ENCODE peak calls at places on chromosomes 4 and X, in nine cellular contexts. I is PC-3, U is MM.1S, A is mammary epithelial cell, X is neural progenitor cell, E is GM23248, S is H9, L is neuronal stem cell, B is endodermal cell. J is an unnamed sample.

GRCh38 chrX:122076241-122076640 is 1028.8 kb downstream of the GLUD2 start:
- DNase-seq in I (no peak), U (no peak), A (no peak), X (no peak), E (no peak), S (no peak), L (no peak), B (no peak), J (no peak)

GRCh38 chr4:113645771-113646455 is 115.6 kb downstream of the CAMK2D start:
- DNase-seq in I (peak; percentile 89), U (no peak), A (peak; percentile 68), X (peak; percentile 11), E (peak; percentile 56), S (peak; percentile 41), L (no peak), B (peak; percentile 66), J (peak; percentile 74)

GRCh38 chr4:123452585-123452984 is 56.0 kb downstream of the SPRY1 start:
- DNase-seq in I (peak; percentile 90), U (no peak), A (peak; percentile 91), X (no peak), E (peak; percentile 87), S (no peak), L (no peak), B (no peak), J (peak; percentile 59)

GRCh38 chrX:87526281-87526680 is 8.7 kb downstream of the KLHL4 start:
- DNase-seq in I (peak; percentile 6), U (no peak), A (no peak), X (no peak), E (no peak), S (no peak), L (no peak), B (no peak), J (no peak)

GRCh38 chr4:174946246-174946645 is 28.1 kb downstream of the ADAM29 start:
- DNase-seq in I (no peak), U (no peak), A (no peak), X (no peak), E (no peak), S (no peak), L (no peak), B (no peak), J (no peak)

GRCh38 chrX:132199941-132200340 is 19.3 kb downstream of the RAP2C start:
- DNase-seq in I (peak; percentile 18), U (no peak), A (no peak), X (no peak), E (no peak), S (no peak), L (no peak), B (no peak), J (no peak)

GRCh38 chr4:123052007-123052406 is 129.6 kb upstream of the NUDT6 start:
- DNase-seq in I (no peak), U (no peak), A (no peak), X (no peak), E (no peak), S (no peak), L (no peak), B (no peak), J (no peak)

GRCh38 chr4:182929296-182929695 is 12.1 kb upstream of the DCTD start:
- DNase-seq in I (peak; percentile 64), U (no peak), A (peak; percentile 23), X (no peak), E (peak; percentile 96), S (no peak), L (no peak), B (no peak), J (no peak)

GRCh38 chr4:40055379-40055872 is 1.2 kb upstream of the N4BP2 start:
- DNase-seq in I (no peak), U (no peak), A (no peak), X (no peak), E (no peak), S (no peak), L (peak; percentile 18), B (no peak), J (no peak)

GRCh38 chrX:115939636-115940160 is 230.8 kb upstream of the AGTR2 start:
- DNase-seq in I (no peak), U (no peak), A (no peak), X (no peak), E (no peak), S (no peak), L (no peak), B (no peak), J (no peak)

GRCh38 chrX:54447461-54447860 is 7.3 kb downstream of the TSR2 start:
- DNase-seq in I (peak; percentile 20), U (no peak), A (no peak), X (peak; percentile 6), E (peak; percentile 27), S (peak; percentile 38), L (no peak), B (peak; percentile 71), J (no peak)

GRCh38 chr4:146488495-146489174 is 33.1 kb downstream of the SLC10A7 start:
- DNase-seq in I (no peak), U (no peak), A (no peak), X (no peak), E (no peak), S (no peak), L (no peak), B (no peak), J (no peak)

GRCh38 chr4:57195622-57196021 is 85.4 kb upstream of the IGFBP7 start:
- DNase-seq in I (no peak), U (no peak), A (no peak), X (no peak), E (no peak), S (no peak), L (no peak), B (no peak), J (no peak)

GRCh38 chr4:105683038-105683437 is 25.5 kb downstream of the INTS12 start:
- DNase-seq in I (peak; percentile 92), U (no peak), A (peak; percentile 63), X (no peak), E (no peak), S (no peak), L (no peak), B (no peak), J (peak; percentile 77)

GRCh38 chr4:70452946-70453345 is 19.1 kb upstream of the MUC7 start:
- DNase-seq in I (no peak), U (no peak), A (no peak), X (no peak), E (no peak), S (no peak), L (no peak), B (no peak), J (no peak)

GRCh38 chrX:43655151-43655676 is 885 bp upstream of the MAOA start:
- DNase-seq in I (peak; percentile 40), U (peak; percentile 33), A (peak; percentile 53), X (peak; percentile 59), E (peak; percentile 52), S (peak; percentile 54), L (no peak), B (peak; percentile 81), J (peak; percentile 42)

GRCh38 chrX:80550722-80551121 is 130.5 kb downstream of the TENT5D start:
- DNase-seq in I (peak; percentile 36), U (peak; percentile 8), A (no peak), X (peak; percentile 40), E (peak; percentile 0), S (peak; percentile 67), L (no peak), B (peak; percentile 74), J (no peak)

GRCh38 chr4:1869530-1870327 is 1.5 kb upstream of the NSD2 start:
- DNase-seq in I (no peak), U (peak; percentile 73), A (no peak), X (no peak), E (no peak), S (no peak), L (no peak), B (no peak), J (no peak)

GRCh38 chr4:93829531-93830089 is 1.1 kb downstream of the ATOH1 start:
- DNase-seq in I (no peak), U (no peak), A (no peak), X (peak; percentile 76), E (peak; percentile 2), S (peak; percentile 50), L (peak; percentile 48), B (peak; percentile 75), J (peak; percentile 19)

GRCh38 chr4:177239878-177240277 is 69.8 kb upstream of the NEIL3 start:
- DNase-seq in I (no peak), U (no peak), A (no peak), X (no peak), E (peak; percentile 3), S (no peak), L (no peak), B (no peak), J (no peak)

GRCh38 chr4:158769175-158769831 is 477 bp downstream of the FNIP2 start:
- DNase-seq in I (peak; percentile 33), U (peak; percentile 34), A (peak; percentile 52), X (no peak), E (peak; percentile 69), S (peak; percentile 48), L (no peak), B (peak; percentile 80), J (peak; percentile 45)
- H3K9ac ChIP-seq in I (peak overlapping the region; percentile 73), U (peak overlapping the region; percentile 62), A (peak overlapping the region; percentile 60), X (no peak overlapping the region), E (peak overlapping the region; percentile 84), S (peak overlapping the region; percentile 74), L (peak overlapping the region; percentile 85), B (peak overlapping the region; percentile 39), J (peak overlapping the region; percentile 90)

DNA sequence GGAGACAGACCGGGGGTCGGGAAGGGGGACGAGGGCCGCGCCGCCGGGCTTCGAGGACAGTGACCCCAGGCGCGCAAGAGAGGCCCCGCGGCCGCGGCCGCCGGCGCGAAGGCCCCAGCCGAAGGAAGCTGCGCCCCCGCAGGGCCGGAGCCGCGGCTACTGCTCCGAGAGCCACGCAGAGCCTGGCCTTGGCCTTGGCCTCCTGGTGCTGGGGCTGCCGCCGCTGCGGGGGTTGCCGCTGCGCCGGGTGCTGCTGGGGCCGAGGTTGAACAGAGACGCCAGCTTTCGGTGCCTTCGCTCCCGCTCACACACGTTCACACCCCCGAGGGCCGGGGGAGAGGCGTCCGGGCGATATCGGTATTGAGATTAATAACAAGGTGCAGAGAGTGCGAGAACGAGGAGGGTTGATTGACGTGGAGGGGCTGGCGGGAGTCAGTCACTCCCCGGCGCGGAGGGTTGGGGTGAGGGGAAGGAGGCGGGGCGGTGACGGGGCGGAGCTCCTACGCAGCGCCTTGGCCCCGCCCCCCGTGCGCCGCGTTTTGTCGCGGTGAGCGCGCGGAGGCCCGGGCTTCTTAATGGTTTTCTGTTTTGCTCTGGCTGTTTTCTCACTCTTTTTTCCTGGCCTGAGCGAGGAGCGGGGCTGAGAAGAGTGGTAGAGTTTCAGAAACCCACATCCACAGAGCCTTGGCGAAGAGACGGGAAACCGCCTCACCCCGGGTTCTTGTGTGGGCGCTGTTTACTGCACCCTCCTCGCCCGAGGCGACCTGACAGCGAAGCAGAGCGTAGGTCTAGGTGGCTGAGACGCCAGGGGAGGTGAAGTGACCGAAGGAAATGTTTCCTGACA is 890 bp upstream of the CNOT6L start:
- DNase-seq in I (peak; percentile 80), U (peak; percentile 96), A (peak; percentile 86), X (peak; percentile 95), E (peak; percentile 95), S (peak; percentile 84), L (peak; percentile 76), B (peak; percentile 94), J (peak; percentile 97)
- H3K9ac ChIP-seq in I (peak overlapping the region; percentile 89), U (peak overlapping the region; percentile 88), A (peak overlapping the region; percentile 90), X (no peak overlapping the region), E (peak overlapping the region; percentile 93), S (peak overlapping the region; percentile 78), L (peak overlapping the region; percentile 84), B (peak overlapping the region; percentile 66), J (peak overlapping the region; percentile 96)

GRCh38 chr4:168528131-168528949 is 31.5 kb downstream of the PALLD start:
- DNase-seq in I (peak; percentile 58), U (no peak), A (no peak), X (no peak), E (peak; percentile 79), S (no peak), L (no peak), B (no peak), J (no peak)
- H3K9ac ChIP-seq in I (no peak overlapping the region), U (no peak overlapping the region), A (no peak overlapping the region), X (no peak overlapping the region), E (peak overlapping the region; percentile 3), S (no peak overlapping the region), L (no peak overlapping the region), B (no peak overlapping the region), J (no peak overlapping the region)

GRCh38 chrX:150683536-150684146 is 9.6 kb upstream of the MTMR1 start:
- DNase-seq in I (peak; percentile 74), U (peak; percentile 35), A (peak; percentile 27), X (peak; percentile 55), E (peak; percentile 56), S (no peak), L (no peak), B (no peak), J (no peak)
- H3K9ac ChIP-seq in I (no peak overlapping the region), U (no peak overlapping the region), A (no peak overlapping the region), X (no peak overlapping the region), E (no peak overlapping the region), S (no peak overlapping the region), L (no peak overlapping the region), B (no peak overlapping the region), J (no peak overlapping the region)

J was measured in colonic mucosa.